ENCODE peak calls at places on chromosome 1, in eight cellular contexts. W, M, Y, I, A, P, D and L are unnamed samples.

GRCh38 chr1:49765034-49765433 is 258.7 kb downstream of the AGBL4 start:
- DNase-seq in W (no peak), M (no peak), Y (no peak), I (no peak), A (no peak), P (no peak), D (no peak), L (no peak)

GRCh38 chr1:79819140-79819539 is 812.6 kb upstream of the ADGRL4 start:
- DNase-seq in W (no peak), M (no peak), Y (no peak), I (no peak), A (no peak), P (no peak), D (no peak), L (no peak)

GRCh38 chr1:111833334-111833733 is 77.6 kb downstream of the DDX20 start:
- DNase-seq in W (peak; percentile 4), M (no peak), Y (no peak), I (no peak), A (no peak), P (no peak), D (no peak), L (peak; percentile 3)

GRCh38 chr1:36446261-36446660 is 4.0 kb downstream of the OSCP1 start:
- DNase-seq in W (no peak), M (no peak), Y (no peak), I (no peak), A (peak; percentile 54), P (no peak), D (peak; percentile 34), L (no peak)

GRCh38 chr1:244231572-244232315 is 180.7 kb downstream of the ZBTB18 start:
- DNase-seq in W (peak; percentile 21), M (no peak), Y (no peak), I (no peak), A (no peak), P (no peak), D (no peak), L (no peak)

GRCh38 chr1:3463013-3463385 is 8.5 kb downstream of the ARHGEF16 start:
- DNase-seq in W (no peak), M (no peak), Y (no peak), I (no peak), A (peak; percentile 47), P (no peak), D (no peak), L (no peak)

GRCh38 chr1:79716481-79716880 is 710.0 kb upstream of the ADGRL4 start:
- DNase-seq in W (peak; percentile 68), M (peak; percentile 6), Y (no peak), I (peak; percentile 39), A (no peak), P (no peak), D (peak; percentile 4), L (peak; percentile 57)

GRCh38 chr1:14426854-14427253 is 171.6 kb upstream of the KAZN start:
- DNase-seq in W (no peak), M (no peak), Y (no peak), I (no peak), A (no peak), P (no peak), D (no peak), L (no peak)

GRCh38 chr1:36536727-36537126 is 54.0 kb upstream of the CSF3R start:
- DNase-seq in W (no peak), M (no peak), Y (peak; percentile 15), I (no peak), A (no peak), P (no peak), D (no peak), L (no peak)

GRCh38 chr1:53653631-53654030 is 85.3 kb downstream of the GLIS1 start:
- DNase-seq in W (no peak), M (no peak), Y (peak; percentile 59), I (no peak), A (peak; percentile 43), P (no peak), D (no peak), L (no peak)

GRCh38 chr1:235972316-235973090 is 92.4 kb downstream of the NID1 start:
- DNase-seq in W (peak; percentile 24), M (no peak), Y (no peak), I (no peak), A (no peak), P (no peak), D (no peak), L (peak; percentile 86)

GRCh38 chr1:37497832-37498231 is 16.7 kb downstream of the MEAF6 start:
- DNase-seq in W (no peak), M (no peak), Y (no peak), I (no peak), A (no peak), P (no peak), D (no peak), L (no peak)

GRCh38 chr1:187985145-187985896 is 1156.6 kb downstream of the PLA2G4A start:
- DNase-seq in W (no peak), M (no peak), Y (no peak), I (no peak), A (no peak), P (no peak), D (no peak), L (no peak)

GRCh38 chr1:168552961-168553360 is 9.2 kb upstream of the XCL2 start:
- DNase-seq in W (no peak), M (no peak), Y (no peak), I (no peak), A (no peak), P (no peak), D (peak; percentile 11), L (no peak)

DNA sequence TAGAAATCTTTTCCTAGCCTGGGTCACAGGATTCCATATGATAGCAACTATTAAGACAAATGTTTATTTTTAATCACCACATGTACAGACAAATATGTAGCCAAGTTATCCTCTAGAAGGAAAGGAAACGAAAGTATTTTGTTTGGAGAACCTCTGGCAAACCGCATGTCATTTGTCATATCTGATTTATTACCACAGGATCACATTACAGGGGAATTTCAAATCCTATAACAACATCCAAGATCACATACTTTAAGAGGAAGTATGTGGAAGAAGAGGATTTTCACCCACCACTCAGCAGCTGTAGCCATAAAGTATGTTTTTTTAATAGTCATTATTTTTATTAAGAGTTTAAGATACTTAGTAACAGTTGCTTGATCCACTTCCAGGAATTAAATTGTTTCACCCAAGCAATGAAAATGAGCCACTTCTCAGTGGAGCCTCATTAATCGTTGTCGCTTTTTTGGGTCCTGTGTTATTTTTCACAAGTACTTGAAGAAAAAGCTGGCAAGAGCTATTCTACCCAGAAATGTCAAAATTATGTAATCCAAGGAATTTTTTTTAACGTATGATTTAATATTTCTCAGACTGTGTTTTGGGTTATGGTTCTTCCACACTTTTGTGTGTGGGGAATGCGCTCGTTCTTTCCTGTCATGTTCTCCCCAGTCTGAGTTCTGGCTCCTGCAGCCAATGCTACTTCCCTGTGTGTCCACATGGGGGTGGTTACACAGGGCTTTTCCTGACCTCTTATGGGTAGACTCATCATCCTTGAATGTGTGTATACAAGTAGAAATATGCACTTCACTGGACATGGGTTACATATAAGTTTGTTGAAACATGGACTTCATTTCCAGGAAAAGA is 6.9 kb downstream of the SERTAD4 start:
- DNase-seq in W (peak; percentile 76), M (peak; percentile 28), Y (no peak), I (peak; percentile 90), A (no peak), P (no peak), D (peak; percentile 51), L (peak; percentile 93)
- TF ChIP-seq CTCF in W (peak; percentile 67), M (peak; percentile 71), Y (peak; percentile 42), I (peak; percentile 70), A (no peak), P (peak; percentile 48), D (peak; percentile 27), L (peak; percentile 64)

DNA sequence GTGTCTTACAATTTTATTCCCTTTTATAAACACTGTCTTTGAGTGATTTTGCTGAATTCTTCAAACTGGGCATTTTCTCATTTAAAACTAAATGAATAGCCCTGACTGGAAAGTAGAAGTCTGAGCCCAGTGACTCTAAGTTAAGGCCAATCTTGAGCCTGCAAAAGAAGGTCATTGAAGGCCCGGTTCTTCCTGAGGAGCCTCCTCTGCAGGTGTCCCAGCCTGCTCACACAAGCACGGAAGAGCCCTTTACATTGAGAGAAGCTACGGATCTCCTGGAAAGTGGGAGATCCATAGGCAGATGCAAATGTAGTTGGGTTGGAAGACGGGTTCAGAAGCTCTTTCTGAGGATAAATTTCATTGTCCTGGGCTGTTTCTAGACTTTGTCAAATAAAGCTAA is 3.9 kb downstream of the ZNF678 start:
- DNase-seq in W (no peak), M (no peak), Y (no peak), I (no peak), A (peak; percentile 8), P (no peak), D (no peak), L (no peak)
- H3K4me3 ChIP-seq in W (no peak overlapping the region), M (no peak overlapping the region), Y (no peak overlapping the region), I (no peak overlapping the region), A (no peak overlapping the region), P (no peak overlapping the region), D (no peak overlapping the region), L (no peak overlapping the region)

GRCh38 chr1:30130106-30130505 is 593.3 kb downstream of the MATN1 start:
- DNase-seq in W (no peak), M (no peak), Y (no peak), I (no peak), A (no peak), P (no peak), D (no peak), L (no peak)

GRCh38 chr1:30132602-30133271 is 590.6 kb downstream of the MATN1 start:
- DNase-seq in W (no peak), M (no peak), Y (no peak), I (no peak), A (no peak), P (no peak), D (no peak), L (no peak)

GRCh38 chr1:30135729-30136128 is 587.7 kb downstream of the MATN1 start:
- DNase-seq in W (no peak), M (no peak), Y (no peak), I (no peak), A (no peak), P (no peak), D (no peak), L (no peak)

GRCh38 chr1:30134466-30135217 is 588.7 kb downstream of the MATN1 start:
- DNase-seq in W (no peak), M (no peak), Y (no peak), I (no peak), A (no peak), P (no peak), D (no peak), L (no peak)

GRCh38 chr1:30133414-30134055 is 589.9 kb downstream of the MATN1 start:
- DNase-seq in W (no peak), M (no peak), Y (no peak), I (no peak), A (no peak), P (no peak), D (no peak), L (no peak)
- TF ChIP-seq CTCF in W (no peak), M (peak; percentile 13), Y (no peak), I (no peak), A (no peak), P (no peak), D (no peak), L (no peak)

DNA sequence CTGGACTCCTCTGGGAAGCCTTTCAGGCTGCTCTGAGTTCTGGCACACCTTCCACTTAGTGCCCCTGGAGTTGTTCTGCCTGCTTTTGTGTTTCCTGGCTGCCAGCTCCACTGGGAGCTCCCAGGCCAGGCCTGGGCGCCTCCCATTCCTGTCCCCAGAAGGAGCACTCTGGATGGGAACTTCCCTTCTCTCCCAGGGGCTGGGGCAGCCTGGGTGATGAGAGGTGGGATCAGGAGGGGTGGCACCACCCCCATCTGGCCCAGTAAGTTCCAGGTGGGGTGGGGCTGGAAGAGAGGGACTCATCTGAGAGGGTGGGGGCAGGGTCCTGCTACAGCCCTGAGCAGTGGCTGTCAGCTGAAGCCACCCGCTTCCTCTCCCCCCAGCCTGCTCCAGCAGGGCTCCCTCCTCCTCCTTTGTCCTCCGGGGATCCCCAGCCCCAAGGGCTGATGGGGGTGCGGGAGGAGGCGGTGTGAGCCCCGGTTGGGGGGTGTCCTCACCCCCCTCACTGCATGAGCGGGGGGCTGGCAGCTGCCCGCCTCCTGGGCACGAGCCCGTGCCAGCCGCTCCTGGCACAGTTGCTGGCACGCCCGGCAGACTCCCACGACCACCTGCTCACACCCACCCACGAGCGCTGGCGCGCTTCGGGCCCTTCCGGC is 4.7 kb downstream of the FOXO6 start:
- DNase-seq in W (no peak), M (no peak), Y (no peak), I (no peak), A (no peak), P (peak; percentile 47), D (no peak), L (no peak)
- H3K4me3 ChIP-seq in W (no peak overlapping the region), M (no peak overlapping the region), Y (peak overlapping the region; percentile 62), I (peak overlapping the region; percentile 9), A (peak overlapping the region; percentile 48), P (peak overlapping the region; percentile 56), D (peak overlapping the region; percentile 48), L (no peak overlapping the region)